ENCODE peak calls at places on chromosome 7, in ten cellular contexts. One of them, this sample, is unnamed.
A peak's percentile ranks its signal among the peaks of the same experiment; 100 is the strongest.

GRCh38 chr7:144398911-144399310 is 4.6 kb downstream of the NOBOX start:
- DNase-seq in CD8-positive, alpha-beta memory T cell: no peak
- DNase-seq in H54: no peak
- DNase-seq in NCI-H1105 treated with DMSO at 0.1 percent for 48 hours: no peak
- DNase-seq in HT1080: no peak
- DNase-seq in H1: peak; percentile 16
- DNase-seq in stimulated activated CD4-positive, alpha-beta T cell treated with anti-CD3 and anti-CD28 coated beads, Interleukin-1b, Interleukin-23, amount 100 ng/mL, for 24 hours: no peak
- DNase-seq in activated naive CD4-positive, alpha-beta T cell treated with anti-CD3 and anti-CD28 coated beads, Interleukin-2, amount 50 U/mL, for 16 hours: no peak
- DNase-seq in gastrocnemius medialis: no peak
- DNase-seq in ecto neural progenitor cell: no peak
- DNase-seq in this sample: no peak

GRCh38 chr7:81414411-81414810 is 355.4 kb downstream of the HGF start:
- DNase-seq in CD8-positive, alpha-beta memory T cell: no peak
- DNase-seq in H54: no peak
- DNase-seq in NCI-H1105 treated with DMSO at 0.1 percent for 48 hours: no peak
- DNase-seq in HT1080: no peak
- DNase-seq in H1: no peak
- DNase-seq in stimulated activated CD4-positive, alpha-beta T cell treated with anti-CD3 and anti-CD28 coated beads, Interleukin-1b, Interleukin-23, amount 100 ng/mL, for 24 hours: no peak
- DNase-seq in activated naive CD4-positive, alpha-beta T cell treated with anti-CD3 and anti-CD28 coated beads, Interleukin-2, amount 50 U/mL, for 16 hours: no peak
- DNase-seq in gastrocnemius medialis: no peak
- DNase-seq in ecto neural progenitor cell: no peak
- DNase-seq in this sample: no peak

GRCh38 chr7:40720401-40720800 is 585.6 kb downstream of the SUGCT start:
- DNase-seq in CD8-positive, alpha-beta memory T cell: no peak
- DNase-seq in H54: no peak
- DNase-seq in NCI-H1105 treated with DMSO at 0.1 percent for 48 hours: no peak
- DNase-seq in HT1080: peak; percentile 32
- DNase-seq in H1: no peak
- DNase-seq in stimulated activated CD4-positive, alpha-beta T cell treated with anti-CD3 and anti-CD28 coated beads, Interleukin-1b, Interleukin-23, amount 100 ng/mL, for 24 hours: no peak
- DNase-seq in activated naive CD4-positive, alpha-beta T cell treated with anti-CD3 and anti-CD28 coated beads, Interleukin-2, amount 50 U/mL, for 16 hours: no peak
- DNase-seq in gastrocnemius medialis: no peak
- DNase-seq in ecto neural progenitor cell: no peak
- DNase-seq in this sample: no peak

GRCh38 chr7:96547371-96547811 is 162.3 kb downstream of the SEM1 start:
- DNase-seq in CD8-positive, alpha-beta memory T cell: no peak
- DNase-seq in H54: no peak
- DNase-seq in NCI-H1105 treated with DMSO at 0.1 percent for 48 hours: peak; percentile 96
- DNase-seq in HT1080: no peak
- DNase-seq in H1: no peak
- DNase-seq in stimulated activated CD4-positive, alpha-beta T cell treated with anti-CD3 and anti-CD28 coated beads, Interleukin-1b, Interleukin-23, amount 100 ng/mL, for 24 hours: no peak
- DNase-seq in activated naive CD4-positive, alpha-beta T cell treated with anti-CD3 and anti-CD28 coated beads, Interleukin-2, amount 50 U/mL, for 16 hours: no peak
- DNase-seq in gastrocnemius medialis: no peak
- DNase-seq in ecto neural progenitor cell: no peak
- DNase-seq in this sample: no peak

GRCh38 chr7:44969049-44969700 is 9.6 kb downstream of the MYO1G start:
- DNase-seq in CD8-positive, alpha-beta memory T cell: no peak
- DNase-seq in H54: no peak
- DNase-seq in NCI-H1105 treated with DMSO at 0.1 percent for 48 hours: no peak
- DNase-seq in HT1080: no peak
- DNase-seq in H1: no peak
- DNase-seq in stimulated activated CD4-positive, alpha-beta T cell treated with anti-CD3 and anti-CD28 coated beads, Interleukin-1b, Interleukin-23, amount 100 ng/mL, for 24 hours: no peak
- DNase-seq in activated naive CD4-positive, alpha-beta T cell treated with anti-CD3 and anti-CD28 coated beads, Interleukin-2, amount 50 U/mL, for 16 hours: no peak
- DNase-seq in gastrocnemius medialis: no peak
- DNase-seq in ecto neural progenitor cell: no peak
- DNase-seq in this sample: no peak

GRCh38 chr7:131674131-131674530 is 117.7 kb upstream of the PODXL start:
- DNase-seq in CD8-positive, alpha-beta memory T cell: no peak
- DNase-seq in H54: no peak
- DNase-seq in NCI-H1105 treated with DMSO at 0.1 percent for 48 hours: no peak
- DNase-seq in HT1080: no peak
- DNase-seq in H1: no peak
- DNase-seq in stimulated activated CD4-positive, alpha-beta T cell treated with anti-CD3 and anti-CD28 coated beads, Interleukin-1b, Interleukin-23, amount 100 ng/mL, for 24 hours: no peak
- DNase-seq in activated naive CD4-positive, alpha-beta T cell treated with anti-CD3 and anti-CD28 coated beads, Interleukin-2, amount 50 U/mL, for 16 hours: no peak
- DNase-seq in gastrocnemius medialis: no peak
- DNase-seq in ecto neural progenitor cell: no peak
- DNase-seq in this sample: no peak

GRCh38 chr7:80372415-80372814 is 139.4 kb downstream of the GNAT3 start:
- DNase-seq in CD8-positive, alpha-beta memory T cell: no peak
- DNase-seq in H54: no peak
- DNase-seq in NCI-H1105 treated with DMSO at 0.1 percent for 48 hours: no peak
- DNase-seq in HT1080: no peak
- DNase-seq in H1: no peak
- DNase-seq in stimulated activated CD4-positive, alpha-beta T cell treated with anti-CD3 and anti-CD28 coated beads, Interleukin-1b, Interleukin-23, amount 100 ng/mL, for 24 hours: no peak
- DNase-seq in activated naive CD4-positive, alpha-beta T cell treated with anti-CD3 and anti-CD28 coated beads, Interleukin-2, amount 50 U/mL, for 16 hours: no peak
- DNase-seq in gastrocnemius medialis: no peak
- DNase-seq in ecto neural progenitor cell: no peak
- DNase-seq in this sample: no peak

GRCh38 chr7:27917119-27917518 is 177.2 kb downstream of the TAX1BP1 start:
- DNase-seq in CD8-positive, alpha-beta memory T cell: no peak
- DNase-seq in H54: no peak
- DNase-seq in NCI-H1105 treated with DMSO at 0.1 percent for 48 hours: peak; percentile 75
- DNase-seq in HT1080: no peak
- DNase-seq in H1: no peak
- DNase-seq in stimulated activated CD4-positive, alpha-beta T cell treated with anti-CD3 and anti-CD28 coated beads, Interleukin-1b, Interleukin-23, amount 100 ng/mL, for 24 hours: no peak
- DNase-seq in activated naive CD4-positive, alpha-beta T cell treated with anti-CD3 and anti-CD28 coated beads, Interleukin-2, amount 50 U/mL, for 16 hours: no peak
- DNase-seq in gastrocnemius medialis: no peak
- DNase-seq in ecto neural progenitor cell: no peak
- DNase-seq in this sample: no peak

GRCh38 chr7:761631-762030 is 34.5 kb upstream of the PRKAR1B start:
- DNase-seq in CD8-positive, alpha-beta memory T cell: no peak
- DNase-seq in H54: no peak
- DNase-seq in NCI-H1105 treated with DMSO at 0.1 percent for 48 hours: no peak
- DNase-seq in HT1080: no peak
- DNase-seq in H1: no peak
- DNase-seq in stimulated activated CD4-positive, alpha-beta T cell treated with anti-CD3 and anti-CD28 coated beads, Interleukin-1b, Interleukin-23, amount 100 ng/mL, for 24 hours: no peak
- DNase-seq in activated naive CD4-positive, alpha-beta T cell treated with anti-CD3 and anti-CD28 coated beads, Interleukin-2, amount 50 U/mL, for 16 hours: no peak
- DNase-seq in gastrocnemius medialis: no peak
- DNase-seq in ecto neural progenitor cell: no peak
- DNase-seq in this sample: no peak

GRCh38 chr7:74464931-74465906 is 11.5 kb downstream of the GTF2IRD1 start:
- DNase-seq in CD8-positive, alpha-beta memory T cell: no peak
- DNase-seq in H54: no peak
- DNase-seq in NCI-H1105 treated with DMSO at 0.1 percent for 48 hours: no peak
- DNase-seq in HT1080: no peak
- DNase-seq in H1: no peak
- DNase-seq in stimulated activated CD4-positive, alpha-beta T cell treated with anti-CD3 and anti-CD28 coated beads, Interleukin-1b, Interleukin-23, amount 100 ng/mL, for 24 hours: no peak
- DNase-seq in activated naive CD4-positive, alpha-beta T cell treated with anti-CD3 and anti-CD28 coated beads, Interleukin-2, amount 50 U/mL, for 16 hours: no peak
- DNase-seq in gastrocnemius medialis: no peak
- DNase-seq in ecto neural progenitor cell: no peak
- DNase-seq in this sample: no peak

GRCh38 chr7:134995239-134996096 is 9.2 kb downstream of the AGBL3 start:
- DNase-seq in CD8-positive, alpha-beta memory T cell: peak; percentile 55
- DNase-seq in H54: no peak
- DNase-seq in NCI-H1105 treated with DMSO at 0.1 percent for 48 hours: no peak
- DNase-seq in HT1080: no peak
- DNase-seq in H1: no peak
- DNase-seq in stimulated activated CD4-positive, alpha-beta T cell treated with anti-CD3 and anti-CD28 coated beads, Interleukin-1b, Interleukin-23, amount 100 ng/mL, for 24 hours: no peak
- DNase-seq in activated naive CD4-positive, alpha-beta T cell treated with anti-CD3 and anti-CD28 coated beads, Interleukin-2, amount 50 U/mL, for 16 hours: no peak
- DNase-seq in gastrocnemius medialis: no peak
- DNase-seq in ecto neural progenitor cell: no peak
- DNase-seq in this sample: no peak

GRCh38 chr7:7263297-7264230 is 81.2 kb downstream of the C1GALT1 start:
- DNase-seq in CD8-positive, alpha-beta memory T cell: no peak
- DNase-seq in H54: no peak
- DNase-seq in NCI-H1105 treated with DMSO at 0.1 percent for 48 hours: no peak
- DNase-seq in HT1080: no peak
- DNase-seq in H1: no peak
- DNase-seq in stimulated activated CD4-positive, alpha-beta T cell treated with anti-CD3 and anti-CD28 coated beads, Interleukin-1b, Interleukin-23, amount 100 ng/mL, for 24 hours: no peak
- DNase-seq in activated naive CD4-positive, alpha-beta T cell treated with anti-CD3 and anti-CD28 coated beads, Interleukin-2, amount 50 U/mL, for 16 hours: no peak
- DNase-seq in gastrocnemius medialis: no peak
- DNase-seq in ecto neural progenitor cell: no peak
- DNase-seq in this sample: no peak

GRCh38 chr7:140597425-140597949 is 43.1 kb downstream of the DENND2A start:
- DNase-seq in CD8-positive, alpha-beta memory T cell: no peak
- DNase-seq in H54: no peak
- DNase-seq in NCI-H1105 treated with DMSO at 0.1 percent for 48 hours: no peak
- DNase-seq in HT1080: no peak
- DNase-seq in H1: no peak
- DNase-seq in stimulated activated CD4-positive, alpha-beta T cell treated with anti-CD3 and anti-CD28 coated beads, Interleukin-1b, Interleukin-23, amount 100 ng/mL, for 24 hours: no peak
- DNase-seq in activated naive CD4-positive, alpha-beta T cell treated with anti-CD3 and anti-CD28 coated beads, Interleukin-2, amount 50 U/mL, for 16 hours: no peak
- DNase-seq in gastrocnemius medialis: no peak
- DNase-seq in ecto neural progenitor cell: no peak
- DNase-seq in this sample: no peak

GRCh38 chr7:100176096-100176835 is 915 bp downstream of the GPC2 start:
- DNase-seq in CD8-positive, alpha-beta memory T cell: no peak
- DNase-seq in H54: no peak
- DNase-seq in NCI-H1105 treated with DMSO at 0.1 percent for 48 hours: peak; percentile 7
- DNase-seq in HT1080: no peak
- DNase-seq in H1: no peak
- DNase-seq in stimulated activated CD4-positive, alpha-beta T cell treated with anti-CD3 and anti-CD28 coated beads, Interleukin-1b, Interleukin-23, amount 100 ng/mL, for 24 hours: no peak
- DNase-seq in activated naive CD4-positive, alpha-beta T cell treated with anti-CD3 and anti-CD28 coated beads, Interleukin-2, amount 50 U/mL, for 16 hours: no peak
- DNase-seq in gastrocnemius medialis: no peak
- DNase-seq in ecto neural progenitor cell: no peak
- DNase-seq in this sample: no peak

GRCh38 chr7:73612598-73613269 is 11.6 kb downstream of the MLXIPL start:
- DNase-seq in CD8-positive, alpha-beta memory T cell: no peak
- DNase-seq in H54: peak; percentile 59
- DNase-seq in NCI-H1105 treated with DMSO at 0.1 percent for 48 hours: no peak
- DNase-seq in HT1080: peak; percentile 72
- DNase-seq in H1: no peak
- DNase-seq in stimulated activated CD4-positive, alpha-beta T cell treated with anti-CD3 and anti-CD28 coated beads, Interleukin-1b, Interleukin-23, amount 100 ng/mL, for 24 hours: no peak
- DNase-seq in activated naive CD4-positive, alpha-beta T cell treated with anti-CD3 and anti-CD28 coated beads, Interleukin-2, amount 50 U/mL, for 16 hours: no peak
- DNase-seq in gastrocnemius medialis: peak; percentile 75
- DNase-seq in ecto neural progenitor cell: peak; percentile 50
- DNase-seq in this sample: no peak

GRCh38 chr7:36303202-36304098 is 86.2 kb upstream of the ANLN start:
- DNase-seq in CD8-positive, alpha-beta memory T cell: no peak
- DNase-seq in H54: peak; percentile 90
- DNase-seq in NCI-H1105 treated with DMSO at 0.1 percent for 48 hours: peak; percentile 99
- DNase-seq in HT1080: peak; percentile 89
- DNase-seq in H1: no peak
- DNase-seq in stimulated activated CD4-positive, alpha-beta T cell treated with anti-CD3 and anti-CD28 coated beads, Interleukin-1b, Interleukin-23, amount 100 ng/mL, for 24 hours: no peak
- DNase-seq in activated naive CD4-positive, alpha-beta T cell treated with anti-CD3 and anti-CD28 coated beads, Interleukin-2, amount 50 U/mL, for 16 hours: no peak
- DNase-seq in gastrocnemius medialis: peak; percentile 77
- DNase-seq in ecto neural progenitor cell: peak; percentile 60
- DNase-seq in this sample: peak; percentile 93

GRCh38 chr7:155189600-155189989 is 108.1 kb upstream of the INSIG1 start:
- DNase-seq in CD8-positive, alpha-beta memory T cell: no peak
- DNase-seq in H54: no peak
- DNase-seq in NCI-H1105 treated with DMSO at 0.1 percent for 48 hours: no peak
- DNase-seq in HT1080: no peak
- DNase-seq in H1: no peak
- DNase-seq in stimulated activated CD4-positive, alpha-beta T cell treated with anti-CD3 and anti-CD28 coated beads, Interleukin-1b, Interleukin-23, amount 100 ng/mL, for 24 hours: no peak
- DNase-seq in activated naive CD4-positive, alpha-beta T cell treated with anti-CD3 and anti-CD28 coated beads, Interleukin-2, amount 50 U/mL, for 16 hours: no peak
- DNase-seq in gastrocnemius medialis: no peak
- DNase-seq in ecto neural progenitor cell: no peak
- DNase-seq in this sample: no peak

GRCh38 chr7:2952316-2952715 is 91.4 kb downstream of the CARD11 start:
- DNase-seq in CD8-positive, alpha-beta memory T cell: no peak
- DNase-seq in H54: no peak
- DNase-seq in NCI-H1105 treated with DMSO at 0.1 percent for 48 hours: no peak
- DNase-seq in HT1080: no peak
- DNase-seq in H1: no peak
- DNase-seq in stimulated activated CD4-positive, alpha-beta T cell treated with anti-CD3 and anti-CD28 coated beads, Interleukin-1b, Interleukin-23, amount 100 ng/mL, for 24 hours: no peak
- DNase-seq in activated naive CD4-positive, alpha-beta T cell treated with anti-CD3 and anti-CD28 coated beads, Interleukin-2, amount 50 U/mL, for 16 hours: no peak
- DNase-seq in gastrocnemius medialis: no peak
- DNase-seq in ecto neural progenitor cell: no peak
- DNase-seq in this sample: no peak

GRCh38 chr7:129968592-129969383 is 16.0 kb upstream of the UBE2H start:
- DNase-seq in CD8-positive, alpha-beta memory T cell: no peak
- DNase-seq in H54: no peak
- DNase-seq in NCI-H1105 treated with DMSO at 0.1 percent for 48 hours: no peak
- DNase-seq in HT1080: no peak
- DNase-seq in H1: no peak
- DNase-seq in stimulated activated CD4-positive, alpha-beta T cell treated with anti-CD3 and anti-CD28 coated beads, Interleukin-1b, Interleukin-23, amount 100 ng/mL, for 24 hours: no peak
- DNase-seq in activated naive CD4-positive, alpha-beta T cell treated with anti-CD3 and anti-CD28 coated beads, Interleukin-2, amount 50 U/mL, for 16 hours: no peak
- DNase-seq in gastrocnemius medialis: no peak
- DNase-seq in ecto neural progenitor cell: no peak
- DNase-seq in this sample: no peak

GRCh38 chr7:108736266-108736891 is 166.7 kb downstream of the DNAJB9 start:
- DNase-seq in CD8-positive, alpha-beta memory T cell: no peak
- DNase-seq in H54: no peak
- DNase-seq in NCI-H1105 treated with DMSO at 0.1 percent for 48 hours: no peak
- DNase-seq in HT1080: no peak
- DNase-seq in H1: no peak
- DNase-seq in stimulated activated CD4-positive, alpha-beta T cell treated with anti-CD3 and anti-CD28 coated beads, Interleukin-1b, Interleukin-23, amount 100 ng/mL, for 24 hours: no peak
- DNase-seq in activated naive CD4-positive, alpha-beta T cell treated with anti-CD3 and anti-CD28 coated beads, Interleukin-2, amount 50 U/mL, for 16 hours: no peak
- DNase-seq in gastrocnemius medialis: no peak
- DNase-seq in ecto neural progenitor cell: no peak
- DNase-seq in this sample: no peak

GRCh38 chr7:150322833-150323681 is at the start of the genes ACTR3C and LRRC61:
- DNase-seq in CD8-positive, alpha-beta memory T cell: peak; percentile 50
- DNase-seq in H54: no peak
- DNase-seq in NCI-H1105 treated with DMSO at 0.1 percent for 48 hours: peak; percentile 87
- DNase-seq in HT1080: no peak
- DNase-seq in H1: no peak
- DNase-seq in stimulated activated CD4-positive, alpha-beta T cell treated with anti-CD3 and anti-CD28 coated beads, Interleukin-1b, Interleukin-23, amount 100 ng/mL, for 24 hours: peak; percentile 43
- DNase-seq in activated naive CD4-positive, alpha-beta T cell treated with anti-CD3 and anti-CD28 coated beads, Interleukin-2, amount 50 U/mL, for 16 hours: peak; percentile 66
- DNase-seq in gastrocnemius medialis: no peak
- DNase-seq in ecto neural progenitor cell: peak; percentile 75
- DNase-seq in this sample: no peak

GRCh38 chr7:1945558-1945957 is 275.5 kb downstream of the ELFN1 start:
- DNase-seq in CD8-positive, alpha-beta memory T cell: no peak
- DNase-seq in H54: no peak
- DNase-seq in NCI-H1105 treated with DMSO at 0.1 percent for 48 hours: no peak
- DNase-seq in HT1080: no peak
- DNase-seq in H1: no peak
- DNase-seq in stimulated activated CD4-positive, alpha-beta T cell treated with anti-CD3 and anti-CD28 coated beads, Interleukin-1b, Interleukin-23, amount 100 ng/mL, for 24 hours: no peak
- DNase-seq in activated naive CD4-positive, alpha-beta T cell treated with anti-CD3 and anti-CD28 coated beads, Interleukin-2, amount 50 U/mL, for 16 hours: no peak
- DNase-seq in gastrocnemius medialis: no peak
- DNase-seq in ecto neural progenitor cell: no peak
- DNase-seq in this sample: no peak

GRCh38 chr7:46360811-46361210 is 439.7 kb upstream of the IGFBP3 start:
- DNase-seq in CD8-positive, alpha-beta memory T cell: no peak
- DNase-seq in H54: no peak
- DNase-seq in NCI-H1105 treated with DMSO at 0.1 percent for 48 hours: no peak
- DNase-seq in HT1080: no peak
- DNase-seq in H1: no peak
- DNase-seq in stimulated activated CD4-positive, alpha-beta T cell treated with anti-CD3 and anti-CD28 coated beads, Interleukin-1b, Interleukin-23, amount 100 ng/mL, for 24 hours: no peak
- DNase-seq in activated naive CD4-positive, alpha-beta T cell treated with anti-CD3 and anti-CD28 coated beads, Interleukin-2, amount 50 U/mL, for 16 hours: no peak
- DNase-seq in gastrocnemius medialis: no peak
- DNase-seq in ecto neural progenitor cell: no peak
- DNase-seq in this sample: no peak

This sample was measured in right atrium auricular region.